ENCODE peak calls at places on chromosomes 5 and 9, in four cellular contexts. F is progenitor cell of endocrine pancreas; P is ovary; N is CD4-positive, alpha-beta T cell. R is an unnamed sample.
A peak's percentile ranks its signal among the peaks of the same experiment; 100 is the strongest.

GRCh38 chr9:124810513-124811355 is 33.8 kb downstream of the OLFML2A start:
- DNase-seq in F (no peak), P (no peak), N (no peak), R (no peak)

GRCh38 chr9:107222020-107222522 is 61.0 kb upstream of the RAD23B start:
- DNase-seq in P (no peak), F (no peak), N (no peak), R (no peak)

GRCh38 chr5:78569441-78569840 is 79.1 kb downstream of the LHFPL2 start:
- DNase-seq in P (peak; percentile 59), N (no peak), F (no peak), R (no peak)

GRCh38 chr9:127730799-127731410 is 4.2 kb downstream of the TOR2A start:
- DNase-seq in N (no peak), F (no peak), P (no peak), R (no peak)

GRCh38 chr5:523658-524441 is 399 bp downstream of the SLC9A3 start:
- DNase-seq in F (no peak), P (no peak), N (no peak), R (no peak)

GRCh38 chr9:81517954-81518353 is 171.4 kb downstream of the TLE1 start:
- DNase-seq in P (no peak), F (no peak), N (no peak), R (no peak)

GRCh38 chr9:8872802-8873201 is 1073.2 kb upstream of the DMAC1 start:
- DNase-seq in P (no peak), N (no peak), F (no peak), R (no peak)

GRCh38 chr9:15622596-15622995 is 69.8 kb downstream of the CCDC171 start:
- DNase-seq in P (no peak), N (no peak), F (no peak), R (no peak)

GRCh38 chr9:128390813-128391711 is 19.9 kb downstream of the URM1 start:
- DNase-seq in F (no peak), N (no peak), P (no peak), R (no peak)

GRCh38 chr9:114167591-114168091 is 12.3 kb downstream of the COL27A1 start:
- DNase-seq in F (no peak), N (no peak), P (no peak), R (no peak)

GRCh38 chr9:126399251-126399650 is 72.6 kb downstream of the MVB12B start:
- DNase-seq in N (no peak), P (no peak), F (no peak), R (no peak)

GRCh38 chr5:87924451-87924850 is 344.2 kb downstream of the TMEM161B start:
- DNase-seq in N (no peak), F (no peak), P (no peak), R (no peak)

GRCh38 chr5:61245486-61245885 is 83.2 kb upstream of the SMIM15 start:
- DNase-seq in P (no peak), F (no peak), N (no peak), R (no peak)

GRCh38 chr5:65394078-65394477 is 87.6 kb downstream of the ADAMTS6 start:
- DNase-seq in N (no peak), F (no peak), P (peak; percentile 34), R (no peak)

GRCh38 chr5:42636425-42636824 is 120.2 kb upstream of the CCDC152 start:
- DNase-seq in N (no peak), P (no peak), F (no peak), R (no peak)

GRCh38 chr5:103612545-103612944 is 50.0 kb upstream of the NUDT12 start:
- DNase-seq in P (no peak), F (no peak), N (no peak), R (no peak)

GRCh38 chr9:134295746-134296250 is 30.5 kb upstream of the RXRA start:
- DNase-seq in N (no peak), P (no peak), F (no peak), R (no peak)

GRCh38 chr9:70641631-70642030 is 227.2 kb upstream of the KLF9 start:
- DNase-seq in F (no peak), N (no peak), P (no peak), R (no peak)

GRCh38 chr9:70642421-70642820 is 228.0 kb upstream of the KLF9 start:
- DNase-seq in P (no peak), N (no peak), F (no peak), R (no peak)

GRCh38 chr9:70641031-70641430 is 226.6 kb upstream of the KLF9 start:
- DNase-seq in P (no peak), N (no peak), F (no peak), R (no peak)

GRCh38 chr9:70635790-70636189 is 221.3 kb upstream of the KLF9 start:
- DNase-seq in N (no peak), F (no peak), P (no peak), R (no peak)

DNA sequence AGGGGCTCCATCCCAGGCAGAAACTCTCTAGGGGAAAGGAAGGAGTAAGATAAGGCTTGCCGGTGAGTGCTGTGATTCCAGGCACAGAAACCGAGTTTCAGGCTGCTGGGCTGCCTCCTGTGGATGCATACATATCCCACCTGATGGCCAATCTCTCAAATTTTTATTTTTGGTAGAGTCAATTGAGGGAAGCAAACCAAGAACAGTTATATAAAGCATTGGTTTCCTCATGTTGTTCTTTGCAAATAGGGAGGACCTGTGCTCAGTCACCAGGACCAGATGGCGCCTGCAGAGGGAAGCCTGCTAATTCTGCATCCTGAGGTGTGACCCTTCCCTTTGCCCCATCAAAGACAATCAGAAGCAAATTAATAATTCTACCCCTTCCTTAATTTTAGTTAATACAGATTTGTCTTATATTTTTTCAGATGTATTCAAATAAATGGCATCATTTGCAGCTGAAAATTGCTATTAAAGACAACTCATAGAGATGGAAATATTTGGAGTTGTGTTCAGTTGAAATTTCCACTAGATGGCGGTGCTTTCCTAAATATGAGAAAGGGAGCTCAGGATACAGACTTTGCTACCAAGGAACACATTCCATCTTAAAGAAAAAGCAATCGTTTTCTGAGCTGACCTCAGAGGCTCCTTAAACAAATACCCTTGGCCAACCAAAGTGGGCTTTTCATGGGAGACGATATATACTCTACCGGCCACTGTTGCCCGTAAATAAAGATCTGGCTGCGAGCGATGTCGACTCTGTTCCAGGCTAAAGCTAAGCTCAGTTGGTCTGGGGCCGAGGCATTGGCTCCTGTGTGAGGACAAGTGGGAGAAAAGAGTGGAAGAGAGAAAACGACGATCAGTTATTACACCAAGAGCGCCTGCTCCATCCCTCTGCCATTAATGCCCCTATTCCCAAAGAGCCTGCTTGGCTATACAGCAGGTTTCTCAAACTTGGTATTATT is 225.7 kb upstream of the KLF9 start:
- DNase-seq in N (no peak), F (no peak), P (no peak), R (no peak)
- TF ChIP-seq CTCF in N (no peak), F (peak; percentile 79), P (peak; percentile 76), R (peak; percentile 42)

DNA sequence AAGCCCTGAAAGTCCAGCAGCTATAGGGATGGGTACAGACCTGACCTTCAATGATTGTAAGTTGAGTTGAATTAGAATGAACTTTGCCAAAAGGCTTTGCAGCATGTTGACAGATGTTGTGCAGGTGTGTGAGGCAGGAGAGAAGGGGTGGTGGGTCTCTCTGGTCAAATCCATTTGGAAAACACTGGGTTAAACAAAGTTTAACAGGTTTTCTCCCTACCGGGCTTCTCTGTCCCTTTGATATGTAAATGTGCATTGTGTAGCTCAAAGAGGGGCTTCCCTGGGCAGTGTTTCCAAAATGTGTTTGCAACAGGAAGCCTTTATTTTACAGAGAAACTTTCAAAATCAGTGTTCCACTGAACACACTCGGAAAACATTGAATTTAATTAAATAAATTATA is 72.1 kb upstream of the BRINP1 start:
- DNase-seq in P (no peak), F (no peak), N (no peak), R (no peak)
- TF ChIP-seq CTCF in P (no peak), F (no peak), N (no peak), R (no peak)

GRCh38 chr5:141241496-141241895 is 3.7 kb upstream of the PCDHB15 start:
- DNase-seq in F (no peak), P (no peak), N (no peak), R (no peak)

GRCh38 chr5:141250576-141250975 is 5.4 kb downstream of the PCDHB15 start:
- DNase-seq in N (no peak), P (no peak), F (no peak), R (no peak)

GRCh38 chr5:141245250-141245717 is at the start of gene PCDHB15:
- DNase-seq in P (peak; percentile 50), N (no peak), F (no peak), R (no peak)
- TF ChIP-seq CTCF in P (no peak), N (no peak), F (peak; percentile 46), R (no peak)

GRCh38 chr9:131562032-131562959 is 17.0 kb downstream of the PRRT1B start:
- DNase-seq in F (no peak), N (no peak), P (no peak), R (no peak)
- TF ChIP-seq CTCF in F (no peak), N (no peak), P (no peak), R (no peak)

DNA sequence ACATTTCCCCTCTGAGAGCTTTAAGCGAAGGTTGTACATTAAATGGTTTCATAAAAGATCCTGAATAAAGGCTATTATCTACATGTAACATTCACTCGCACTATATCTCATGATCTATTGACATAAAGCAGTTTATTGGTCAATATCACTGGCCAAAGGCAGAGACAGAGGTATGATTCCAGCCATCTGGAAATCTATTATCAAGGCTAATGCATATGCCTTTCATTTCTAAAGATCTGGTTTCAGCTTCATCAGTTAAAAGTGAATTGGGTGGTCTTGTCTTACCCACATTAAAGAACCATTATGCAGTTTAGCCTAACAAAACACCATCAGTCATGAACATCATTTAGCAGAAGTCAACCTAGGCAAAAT is 163.5 kb downstream of the ENC1 start:
- DNase-seq in F (no peak), P (no peak), N (no peak), R (no peak)
- TF ChIP-seq CTCF in F (no peak), P (no peak), N (no peak), R (no peak)

GRCh38 chr5:77231470-77232138 is 21.1 kb downstream of the PDE8B start:
- DNase-seq in P (no peak), N (no peak), F (no peak), R (no peak)
- TF ChIP-seq CTCF in P (no peak), N (no peak), F (no peak), R (no peak)